ENCODE peak calls at places on chromosomes 16 and 17, in six cellular contexts. D is HFF-Myc; X is mammary epithelial cell; S is NCI-H446; C is activated CD4-positive, alpha-beta T cell treated with anti-CD3 and anti-CD28 coated beads, Interleukin-2, amount 10 ng/mL, durations not matched to agents 7 days and 5 days; Y is GM10248. V is an unnamed sample.

GRCh38 chr17:8151641-8152111 is 528 bp downstream of the PER1 start:
- DNase-seq in X (peak), D (no peak), S (no peak), C (peak), Y (no peak), V (no peak)

GRCh38 chr16:4372578-4373355 is 1.1 kb downstream of the VASN start:
- DNase-seq in Y (no peak), X (no peak), D (no peak), C (no peak), S (no peak), V (no peak)

GRCh38 chr17:33046361-33047255 is 55.0 kb downstream of the SPACA3 start:
- DNase-seq in S (no peak), D (no peak), C (no peak), Y (no peak), X (no peak), V (no peak)

GRCh38 chr16:2250652-2251280 is 621 bp downstream of the ECI1 start:
- DNase-seq in Y (no peak), C (peak), D (no peak), S (no peak), X (peak), V (peak)

GRCh38 chr16:15613676-15614075 is 29.3 kb downstream of the MARF1 start:
- DNase-seq in S (no peak), X (peak), C (no peak), Y (no peak), D (no peak), V (no peak)

GRCh38 chr17:31054761-31055160 is 40.0 kb upstream of the NF1 start:
- DNase-seq in Y (no peak), X (no peak), S (no peak), D (no peak), C (no peak), V (no peak)

GRCh38 chr16:64412578-64413280 is 709.1 kb downstream of the CDH11 start:
- DNase-seq in Y (no peak), X (peak), S (no peak), D (no peak), C (no peak), V (no peak)

GRCh38 chr17:49996495-49997255 is 1.7 kb upstream of the DLX3 start:
- DNase-seq in X (no peak), Y (peak), C (peak), S (no peak), D (no peak), V (peak)

GRCh38 chr16:21101631-21102420 is 48.8 kb downstream of the DNAH3 start:
- DNase-seq in Y (no peak), S (no peak), X (no peak), C (peak), D (no peak), V (no peak)

GRCh38 chr16:56263711-56264608 is 72.7 kb downstream of the GNAO1 start:
- DNase-seq in C (no peak), X (no peak), S (no peak), Y (no peak), D (no peak), V (no peak)

GRCh38 chr17:27808629-27809028 is 8.3 kb upstream of the NOS2 start:
- DNase-seq in Y (peak), S (no peak), X (no peak), C (no peak), D (no peak), V (no peak)

GRCh38 chr17:63382826-63383225 is 63.3 kb downstream of the CYB561 start:
- DNase-seq in Y (no peak), S (no peak), X (no peak), D (no peak), C (no peak), V (no peak)

GRCh38 chr17:43966276-43966675 is 12.5 kb upstream of the PYY start:
- DNase-seq in Y (no peak), X (peak), C (no peak), S (no peak), D (no peak), V (no peak)

V was measured in MM.1S.